ENCODE peak calls at places on chromosomes 4 and X, in four cellular contexts. One of them, this sample, is unnamed.

GRCh38 chrX:77922768-77923167 is 12.3 kb downstream of the ATP7A start:
- DNase-seq in fibroblast of mammary gland: no peak
- DNase-seq in IMR-90: no peak
- DNase-seq in sigmoid colon: no peak
- DNase-seq in this sample: no peak

GRCh38 chr4:6241062-6241845 is 28.4 kb upstream of the WFS1 start:
- DNase-seq in IMR-90: no peak
- DNase-seq in fibroblast of mammary gland: no peak
- DNase-seq in sigmoid colon: peak
- DNase-seq in this sample: no peak

GRCh38 chr4:76216521-76216920 is 2.9 kb upstream of the SCARB2 start:
- DNase-seq in sigmoid colon: no peak
- DNase-seq in IMR-90: no peak
- DNase-seq in fibroblast of mammary gland: no peak
- DNase-seq in this sample: no peak

GRCh38 chr4:181777518-181777917 is 465.7 kb upstream of the TENM3 start:
- DNase-seq in sigmoid colon: no peak
- DNase-seq in fibroblast of mammary gland: no peak
- DNase-seq in IMR-90: no peak
- DNase-seq in this sample: no peak

GRCh38 chrX:40094900-40095587 is 2.7 kb downstream of the BCOR start:
- DNase-seq in sigmoid colon: no peak
- DNase-seq in fibroblast of mammary gland: no peak
- DNase-seq in IMR-90: no peak
- DNase-seq in this sample: no peak

GRCh38 chr4:111689214-111689613 is 456.0 kb upstream of the FAM241A start:
- DNase-seq in fibroblast of mammary gland: peak
- DNase-seq in IMR-90: peak
- DNase-seq in sigmoid colon: peak
- DNase-seq in this sample: peak

GRCh38 chr4:22778547-22779163 is 85.9 kb downstream of the GBA3 start:
- DNase-seq in sigmoid colon: no peak
- DNase-seq in fibroblast of mammary gland: no peak
- DNase-seq in IMR-90: no peak
- DNase-seq in this sample: no peak

GRCh38 chr4:109209647-109210046 is 92.8 kb downstream of the COL25A1 start:
- DNase-seq in fibroblast of mammary gland: no peak
- DNase-seq in IMR-90: no peak
- DNase-seq in sigmoid colon: no peak
- DNase-seq in this sample: no peak

GRCh38 chr4:8317474-8317873 is 47.9 kb downstream of the HTRA3 start:
- DNase-seq in IMR-90: no peak
- DNase-seq in fibroblast of mammary gland: no peak
- DNase-seq in sigmoid colon: peak
- DNase-seq in this sample: no peak

GRCh38 chr4:71540749-71541269 is 202.0 kb downstream of the SLC4A4 start:
- DNase-seq in sigmoid colon: no peak
- DNase-seq in fibroblast of mammary gland: no peak
- DNase-seq in IMR-90: no peak
- DNase-seq in this sample: peak

GRCh38 chrX:118520206-118520857 is 24.7 kb downstream of the DOCK11 start:
- DNase-seq in IMR-90: peak
- DNase-seq in fibroblast of mammary gland: peak
- DNase-seq in sigmoid colon: no peak
- DNase-seq in this sample: peak

GRCh38 chr4:83009529-83009928 is 1.1 kb downstream of the LIN54 start:
- DNase-seq in fibroblast of mammary gland: peak
- DNase-seq in sigmoid colon: no peak
- DNase-seq in IMR-90: peak
- DNase-seq in this sample: peak

GRCh38 chr4:60897415-60897814 is 302.7 kb upstream of the ADGRL3 start:
- DNase-seq in sigmoid colon: no peak
- DNase-seq in fibroblast of mammary gland: no peak
- DNase-seq in IMR-90: no peak
- DNase-seq in this sample: no peak

GRCh38 chr4:168164915-168165548 is 72.7 kb downstream of the ANXA10 start:
- DNase-seq in fibroblast of mammary gland: no peak
- DNase-seq in sigmoid colon: no peak
- DNase-seq in IMR-90: no peak
- DNase-seq in this sample: no peak
- TF ChIP-seq CTCF in fibroblast of mammary gland: no peak
- TF ChIP-seq CTCF in sigmoid colon: no peak
- TF ChIP-seq CTCF in IMR-90: no peak
- TF ChIP-seq CTCF in this sample: no peak

GRCh38 chr4:77958897-77959296 is 96.3 kb downstream of the MRPL1 start:
- DNase-seq in IMR-90: no peak
- DNase-seq in sigmoid colon: no peak
- DNase-seq in fibroblast of mammary gland: no peak
- DNase-seq in this sample: no peak

GRCh38 chr4:77956917-77957316 is 94.3 kb downstream of the MRPL1 start:
- DNase-seq in IMR-90: no peak
- DNase-seq in fibroblast of mammary gland: no peak
- DNase-seq in sigmoid colon: no peak
- DNase-seq in this sample: no peak

GRCh38 chr4:77963005-77963404 is 94.1 kb upstream of the FRAS1 start:
- DNase-seq in IMR-90: no peak
- DNase-seq in sigmoid colon: no peak
- DNase-seq in fibroblast of mammary gland: no peak
- DNase-seq in this sample: no peak

GRCh38 chr4:77960367-77960766 is 96.8 kb upstream of the FRAS1 start:
- DNase-seq in sigmoid colon: no peak
- DNase-seq in fibroblast of mammary gland: no peak
- DNase-seq in IMR-90: no peak
- DNase-seq in this sample: no peak

GRCh38 chr4:77959566-77960338 is 97.1 kb downstream of the MRPL1 start:
- DNase-seq in fibroblast of mammary gland: peak
- DNase-seq in IMR-90: peak
- DNase-seq in sigmoid colon: no peak
- DNase-seq in this sample: peak
- H3K4me3 ChIP-seq in fibroblast of mammary gland: no peak
- H3K4me3 ChIP-seq in IMR-90: no peak
- H3K4me3 ChIP-seq in sigmoid colon: peak
- H3K4me3 ChIP-seq in this sample: no peak

GRCh38 chr4:133149364-133149695 is 236 bp downstream of the PCDH10 start:
- DNase-seq in fibroblast of mammary gland: no peak
- DNase-seq in sigmoid colon: no peak
- DNase-seq in IMR-90: no peak
- DNase-seq in this sample: no peak

GRCh38 chr4:133147365-133147821 is 1.7 kb upstream of the PCDH10 start:
- DNase-seq in fibroblast of mammary gland: no peak
- DNase-seq in IMR-90: no peak
- DNase-seq in sigmoid colon: no peak
- DNase-seq in this sample: no peak

GRCh38 chr4:133148690-133149363 is at the start of gene PCDH10:
- DNase-seq in sigmoid colon: peak
- DNase-seq in IMR-90: peak
- DNase-seq in fibroblast of mammary gland: peak
- DNase-seq in this sample: peak

GRCh38 chr4:133146574-133147198 is 2.4 kb upstream of the PCDH10 start:
- DNase-seq in sigmoid colon: peak
- DNase-seq in IMR-90: peak
- DNase-seq in fibroblast of mammary gland: peak
- DNase-seq in this sample: peak

DNA sequence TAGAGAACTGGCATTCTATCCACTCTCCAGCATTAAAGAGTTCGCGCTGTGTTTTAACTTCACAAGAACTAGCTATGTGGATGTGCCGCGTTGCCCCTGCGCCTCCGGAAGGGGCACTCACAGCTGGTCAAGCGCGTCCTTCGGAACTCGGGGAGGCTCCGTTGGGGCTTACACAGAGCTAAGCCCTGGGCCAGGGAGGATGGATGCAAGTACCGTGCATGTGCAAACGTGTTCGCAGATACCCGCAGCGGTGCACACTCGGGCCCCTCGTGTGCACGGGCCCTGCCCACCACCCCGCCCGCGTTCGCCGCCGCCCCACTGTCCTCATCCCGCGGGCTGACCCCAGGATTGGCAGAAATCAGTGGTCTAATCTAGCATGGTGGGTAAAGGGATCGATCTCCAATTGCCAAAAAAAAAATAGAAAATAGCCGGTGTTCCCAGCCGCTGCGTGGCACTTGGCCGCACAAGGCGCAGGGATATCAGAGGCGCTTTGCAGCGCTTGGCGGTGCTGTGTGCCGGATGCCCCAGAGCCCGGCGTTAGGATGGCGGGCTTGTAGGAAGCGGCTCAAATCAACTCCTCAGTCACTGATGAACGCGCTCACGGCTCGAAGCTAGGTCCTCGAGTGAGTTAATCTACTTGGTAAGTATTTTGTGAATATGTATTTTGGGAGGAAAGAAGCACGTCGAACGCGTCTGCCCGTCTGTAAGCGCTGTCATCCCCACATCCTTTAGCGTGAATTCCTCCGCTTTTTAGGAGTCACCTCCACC is 988 bp upstream of the PCDH10 start:
- DNase-seq in IMR-90: peak
- DNase-seq in fibroblast of mammary gland: peak
- DNase-seq in sigmoid colon: peak
- DNase-seq in this sample: peak
- TF ChIP-seq CTCF in IMR-90: no peak
- TF ChIP-seq CTCF in fibroblast of mammary gland: no peak
- TF ChIP-seq CTCF in sigmoid colon: no peak
- TF ChIP-seq CTCF in this sample: no peak

GRCh38 chr4:42398448-42399355 is 1.4 kb downstream of the SHISA3 start:
- DNase-seq in sigmoid colon: no peak
- DNase-seq in fibroblast of mammary gland: no peak
- DNase-seq in IMR-90: no peak
- DNase-seq in this sample: no peak
- H3K4me3 ChIP-seq in sigmoid colon: peak
- H3K4me3 ChIP-seq in fibroblast of mammary gland: peak
- H3K4me3 ChIP-seq in IMR-90: peak
- H3K4me3 ChIP-seq in this sample: no peak

GRCh38 chrX:69496143-69496542 is 8.0 kb upstream of the NALF2 start:
- DNase-seq in fibroblast of mammary gland: no peak
- DNase-seq in IMR-90: no peak
- DNase-seq in sigmoid colon: no peak
- DNase-seq in this sample: no peak

GRCh38 chrX:69493193-69493592 is 10.9 kb upstream of the NALF2 start:
- DNase-seq in sigmoid colon: no peak
- DNase-seq in fibroblast of mammary gland: peak
- DNase-seq in IMR-90: no peak
- DNase-seq in this sample: no peak

GRCh38 chrX:69489625-69490024 is 14.5 kb upstream of the NALF2 start:
- DNase-seq in sigmoid colon: no peak
- DNase-seq in fibroblast of mammary gland: no peak
- DNase-seq in IMR-90: no peak
- DNase-seq in this sample: no peak

GRCh38 chrX:69493766-69494165 is 10.4 kb upstream of the NALF2 start:
- DNase-seq in fibroblast of mammary gland: peak
- DNase-seq in sigmoid colon: no peak
- DNase-seq in IMR-90: no peak
- DNase-seq in this sample: no peak
- TF ChIP-seq CTCF in fibroblast of mammary gland: no peak
- TF ChIP-seq CTCF in sigmoid colon: no peak
- TF ChIP-seq CTCF in IMR-90: no peak
- TF ChIP-seq CTCF in this sample: no peak

GRCh38 chr4:42234817-42235216 is 82.4 kb upstream of the BEND4 start:
- DNase-seq in IMR-90: no peak
- DNase-seq in sigmoid colon: no peak
- DNase-seq in fibroblast of mammary gland: no peak
- DNase-seq in this sample: no peak
- H3K4me3 ChIP-seq in IMR-90: no peak
- H3K4me3 ChIP-seq in sigmoid colon: no peak
- H3K4me3 ChIP-seq in fibroblast of mammary gland: no peak
- H3K4me3 ChIP-seq in this sample: no peak

GRCh38 chrX:84339507-84340364 is 151.7 kb upstream of the RPS6KA6 start:
- DNase-seq in IMR-90: peak
- DNase-seq in fibroblast of mammary gland: peak
- DNase-seq in sigmoid colon: no peak
- DNase-seq in this sample: peak
- TF ChIP-seq CTCF in IMR-90: peak
- TF ChIP-seq CTCF in fibroblast of mammary gland: peak
- TF ChIP-seq CTCF in sigmoid colon: peak
- TF ChIP-seq CTCF in this sample: peak

GRCh38 chr4:95362906-95363578 is 185.7 kb downstream of the UNC5C start:
- DNase-seq in fibroblast of mammary gland: peak
- DNase-seq in sigmoid colon: no peak
- DNase-seq in IMR-90: peak
- DNase-seq in this sample: no peak

GRCh38 chr4:95362066-95362465 is 186.7 kb downstream of the UNC5C start:
- DNase-seq in sigmoid colon: no peak
- DNase-seq in fibroblast of mammary gland: no peak
- DNase-seq in IMR-90: no peak
- DNase-seq in this sample: no peak

GRCh38 chr4:95361696-95361965 is 187.1 kb downstream of the UNC5C start:
- DNase-seq in sigmoid colon: no peak
- DNase-seq in IMR-90: no peak
- DNase-seq in fibroblast of mammary gland: no peak
- DNase-seq in this sample: no peak

GRCh38 chr4:95363966-95364365 is 184.8 kb downstream of the UNC5C start:
- DNase-seq in fibroblast of mammary gland: no peak
- DNase-seq in IMR-90: no peak
- DNase-seq in sigmoid colon: no peak
- DNase-seq in this sample: no peak

DNA sequence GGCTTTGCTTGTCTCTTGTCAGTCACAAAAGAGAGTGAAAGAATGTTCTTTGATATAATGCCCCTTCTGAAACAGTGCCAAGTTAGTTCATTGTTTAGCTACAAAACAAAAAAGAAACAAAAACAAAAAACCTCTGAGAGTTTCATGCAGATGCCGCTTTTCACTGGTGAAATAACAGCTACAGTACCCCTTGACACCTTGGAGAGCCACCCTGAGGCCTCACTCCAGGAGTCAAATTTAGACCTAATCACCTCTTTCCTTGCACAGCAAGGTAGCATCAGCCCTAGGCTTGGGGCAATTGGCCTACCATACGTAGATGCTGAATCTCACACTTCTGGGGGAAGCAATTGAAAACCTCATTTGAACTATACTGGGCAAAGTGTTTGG is 185.2 kb downstream of the UNC5C start:
- DNase-seq in fibroblast of mammary gland: no peak
- DNase-seq in sigmoid colon: no peak
- DNase-seq in IMR-90: no peak
- DNase-seq in this sample: no peak
- H3K4me3 ChIP-seq in fibroblast of mammary gland: no peak
- H3K4me3 ChIP-seq in sigmoid colon: no peak
- H3K4me3 ChIP-seq in IMR-90: no peak
- H3K4me3 ChIP-seq in this sample: no peak

DNA sequence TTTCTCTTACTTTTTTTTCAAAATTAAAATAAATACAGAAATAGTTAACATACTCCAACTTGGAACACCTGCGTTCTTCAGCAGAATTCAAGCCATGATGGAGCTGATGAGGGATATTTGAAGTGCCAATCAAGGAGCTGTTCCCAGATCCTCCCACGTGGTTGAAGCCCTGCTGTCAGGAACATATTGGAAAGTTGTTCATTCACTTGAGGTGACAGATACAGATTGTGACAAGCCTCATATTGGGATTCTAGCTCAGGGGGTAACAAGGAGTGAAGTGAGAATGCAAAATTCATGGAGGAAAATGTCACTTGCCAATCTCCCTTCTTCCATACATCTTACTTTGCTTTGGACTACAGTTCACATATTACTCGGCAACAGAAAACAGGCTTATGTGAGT is 2670.8 kb downstream of the PCDH7 start:
- DNase-seq in fibroblast of mammary gland: no peak
- DNase-seq in IMR-90: no peak
- DNase-seq in sigmoid colon: no peak
- DNase-seq in this sample: no peak
- TF ChIP-seq CTCF in fibroblast of mammary gland: no peak
- TF ChIP-seq CTCF in IMR-90: no peak
- TF ChIP-seq CTCF in sigmoid colon: no peak
- TF ChIP-seq CTCF in this sample: no peak

GRCh38 chrX:101079736-101080135 is 1.1 kb downstream of the TMEM35A start:
- DNase-seq in fibroblast of mammary gland: no peak
- DNase-seq in IMR-90: no peak
- DNase-seq in sigmoid colon: no peak
- DNase-seq in this sample: no peak
- H3K4me3 ChIP-seq in fibroblast of mammary gland: no peak
- H3K4me3 ChIP-seq in IMR-90: peak
- H3K4me3 ChIP-seq in sigmoid colon: peak
- H3K4me3 ChIP-seq in this sample: peak

This sample was measured in AG10803.